ENCODE peak calls at places on chromosomes 12 and 14, in four cellular contexts. K is uterus, G is stomach, W is breast epithelium. U is an unnamed sample.

GRCh38 chr12:15709524-15709923 is 79.7 kb downstream of the EPS8 start:
- DNase-seq in W (no peak), G (no peak), K (no peak), U (no peak)

GRCh38 chr14:56248442-56248841 is 130.2 kb downstream of the PELI2 start:
- DNase-seq in K (no peak), W (no peak), G (no peak), U (no peak)

GRCh38 chr14:25006961-25007795 is 42.8 kb downstream of the STXBP6 start:
- DNase-seq in G (no peak), W (no peak), K (no peak), U (no peak)

GRCh38 chr12:14514154-14514842 is 53.4 kb downstream of the PLBD1 start:
- DNase-seq in G (peak), K (no peak), W (peak), U (no peak)

GRCh38 chr14:34539407-34540180 is at the start of gene EAPP:
- DNase-seq in W (peak), G (peak), K (peak), U (peak)

GRCh38 chr12:522692-523378 is 63.1 kb downstream of the B4GALNT3 start:
- DNase-seq in K (no peak), W (no peak), G (no peak), U (no peak)

GRCh38 chr12:72453079-72453478 is 180.9 kb downstream of the TRHDE start:
- DNase-seq in G (no peak), K (no peak), W (no peak), U (no peak)

GRCh38 chr12:10455766-10456165 is 2.6 kb upstream of the KLRC1 start:
- DNase-seq in W (no peak), G (no peak), K (no peak), U (no peak)

GRCh38 chr12:45712319-45712718 is 17.2 kb upstream of the ARID2 start:
- DNase-seq in G (no peak), W (no peak), K (no peak), U (no peak)

GRCh38 chr12:117540011-117540410 is 178.6 kb upstream of the NOS1 start:
- DNase-seq in G (no peak), W (no peak), K (no peak), U (no peak)

GRCh38 chr14:27605298-27605697 is 1007.5 kb upstream of the NOVA1 start:
- DNase-seq in W (no peak), G (no peak), K (no peak), U (no peak)

GRCh38 chr14:21987937-21988336 is 314.3 kb upstream of the OR4E1 start:
- DNase-seq in K (no peak), G (no peak), W (no peak), U (no peak)

GRCh38 chr12:9674226-9674590 is 4.7 kb downstream of the CLEC2D start:
- DNase-seq in K (no peak), G (no peak), W (no peak), U (no peak)

DNA sequence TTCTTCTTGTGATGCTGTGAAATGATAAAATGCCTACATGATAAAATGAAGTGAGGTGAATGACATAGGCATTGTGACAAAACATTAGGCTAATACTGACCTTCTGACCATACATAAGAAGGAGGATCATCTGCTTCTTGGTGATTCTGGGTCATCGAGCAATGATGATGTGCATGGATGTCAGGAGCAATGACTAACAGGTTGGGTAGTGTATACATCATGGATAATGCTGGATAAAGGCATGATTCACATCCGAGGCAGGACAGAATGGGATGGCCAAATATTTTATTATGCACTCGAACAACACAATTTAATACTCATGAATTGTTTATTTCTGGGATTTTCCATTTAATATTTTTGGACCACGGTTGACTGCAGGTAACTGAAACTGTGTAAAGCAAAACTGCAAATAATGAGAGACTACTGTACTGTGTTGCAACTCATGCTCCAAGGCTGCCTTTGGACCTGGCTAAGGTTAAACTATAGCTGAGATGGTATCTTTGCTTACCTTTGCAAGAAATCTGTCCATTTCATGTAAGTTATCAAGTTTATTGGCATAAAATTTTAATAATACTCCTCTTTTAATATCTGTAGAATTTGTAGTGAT is 7.6 kb upstream of the SLC25A21 start:
- DNase-seq in W (no peak), G (no peak), K (no peak), U (no peak)
- TF ChIP-seq POLR2A in W (no peak), G (no peak), K (no peak), U (no peak)

DNA sequence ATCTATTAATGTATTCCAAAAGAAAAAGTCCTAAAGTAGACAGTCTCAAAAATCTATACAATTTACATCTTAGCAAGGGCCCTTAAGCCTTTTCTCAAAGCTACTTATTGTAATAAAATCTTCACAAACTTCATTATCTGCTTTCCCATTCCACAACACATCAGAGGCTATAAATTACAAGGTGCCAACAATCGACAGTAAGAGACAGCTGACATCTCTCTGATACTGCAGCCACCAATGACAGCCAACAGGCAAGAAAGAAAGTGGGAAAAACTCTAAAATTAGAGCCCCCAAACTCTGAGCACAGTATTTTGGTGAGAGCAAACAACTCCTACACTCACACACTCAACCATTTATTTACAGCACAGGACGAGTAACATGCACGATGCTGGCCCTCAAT is 2.2 kb downstream of the ANGEL1 start:
- DNase-seq in G (no peak), W (no peak), K (no peak), U (no peak)
- H3K4me3 ChIP-seq in G (peak), W (peak), K (no peak), U (peak)

DNA sequence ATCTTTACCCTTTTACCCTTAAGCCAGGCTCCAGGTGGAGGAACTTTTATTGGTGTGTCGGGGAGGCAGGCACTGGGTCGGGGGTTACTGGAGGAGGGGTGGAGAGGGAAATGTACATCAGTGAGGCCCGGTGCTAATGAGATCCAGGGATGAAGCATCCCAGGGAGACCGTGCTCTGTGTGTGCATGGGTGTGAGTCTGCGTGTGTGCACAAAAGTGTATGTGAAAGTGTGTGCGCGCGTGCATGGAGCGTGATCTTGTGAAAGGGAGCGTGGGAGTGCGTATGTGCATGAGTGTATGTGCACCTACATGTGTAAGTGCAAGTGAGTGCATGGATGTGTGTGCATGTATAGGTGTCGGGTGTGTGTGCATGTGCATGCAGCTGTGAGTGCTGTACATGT is 55.3 kb downstream of the AACS start:
- DNase-seq in G (no peak), W (no peak), K (no peak), U (no peak)
- TF ChIP-seq POLR2A in G (no peak), W (no peak), K (no peak), U (no peak)

GRCh38 chr14:63203618-63204406 is 431 bp upstream of the RHOJ start:
- DNase-seq in K (peak), W (peak), G (peak), U (peak)
- H3K4me3 ChIP-seq in K (peak), W (peak), G (peak), U (no peak)

GRCh38 chr12:131949431-131950181 is at the start of gene EP400:
- DNase-seq in K (peak), G (peak), W (peak), U (peak)
- TF ChIP-seq POLR2A in K (peak), G (no peak), W (no peak), U (peak)

U was measured in right lobe of liver.